ENCODE peak calls at places on chromosomes 3 and 15, in ten cellular contexts. V is glutamatergic neuron, X is transverse colon, E is RWPE2, J is Caco-2, R is GM20000, G is osteocyte, T is foreskin fibroblast, Z is pancreas, U is HFFc6. L is an unnamed sample.

GRCh38 chr15:78437107-78437761 is 782 bp upstream of the IREB2 start:
- DNase-seq in R (no peak), E (no peak), T (no peak), X (no peak), Z (no peak), U (no peak), G (no peak), J (no peak), V (no peak), L (peak; percentile 51)

GRCh38 chr15:47733085-47733484 is 15.8 kb downstream of the SEMA6D start:
- DNase-seq in U (no peak), R (no peak), T (no peak), J (no peak), Z (no peak), G (no peak), E (no peak), X (peak; percentile 40), V (no peak), L (no peak)

GRCh38 chr15:67120839-67121540 is 55.6 kb downstream of the SMAD3 start:
- DNase-seq in Z (peak; percentile 84), U (peak; percentile 72), J (no peak), V (no peak), E (peak; percentile 94), R (peak; percentile 75), X (peak; percentile 91), T (peak; percentile 93), G (peak; percentile 92), L (peak; percentile 81)

GRCh38 chr3:152656207-152657001 is 178.5 kb upstream of the P2RY1 start:
- DNase-seq in T (no peak), E (no peak), X (no peak), G (no peak), Z (no peak), R (no peak), J (no peak), U (no peak), V (no peak), L (no peak)

GRCh38 chr15:81174759-81175327 is 21.8 kb upstream of the IL16 start:
- DNase-seq in X (no peak), J (no peak), Z (no peak), G (no peak), E (no peak), R (no peak), V (no peak), T (no peak), U (no peak), L (no peak)

GRCh38 chr15:77336006-77336405 is 83.9 kb downstream of the PEAK1 start:
- DNase-seq in T (no peak), U (no peak), E (no peak), G (no peak), J (no peak), R (no peak), Z (no peak), V (no peak), X (no peak), L (no peak)

GRCh38 chr3:129116482-129116946 is 5.1 kb downstream of the RAB43 start:
- DNase-seq in E (no peak), J (no peak), T (no peak), U (no peak), X (no peak), R (no peak), Z (no peak), V (no peak), G (no peak), L (no peak)

GRCh38 chr15:88686166-88686565 is 47.4 kb downstream of the ISG20 start:
- DNase-seq in R (no peak), X (no peak), J (no peak), G (no peak), U (no peak), V (no peak), E (no peak), T (no peak), Z (no peak), L (no peak)

GRCh38 chr3:38620236-38620635 is 29.3 kb downstream of the SCN5A start:
- DNase-seq in J (no peak), U (no peak), V (no peak), T (no peak), E (no peak), G (no peak), R (no peak), Z (no peak), X (no peak), L (no peak)

GRCh38 chr3:135895106-135895733 is 70.3 kb upstream of the PPP2R3A start:
- DNase-seq in E (peak; percentile 61), G (no peak), U (peak; percentile 73), J (peak; percentile 73), T (peak; percentile 74), Z (peak; percentile 52), R (peak; percentile 44), X (peak; percentile 70), V (peak; percentile 84), L (peak; percentile 44)

DNA sequence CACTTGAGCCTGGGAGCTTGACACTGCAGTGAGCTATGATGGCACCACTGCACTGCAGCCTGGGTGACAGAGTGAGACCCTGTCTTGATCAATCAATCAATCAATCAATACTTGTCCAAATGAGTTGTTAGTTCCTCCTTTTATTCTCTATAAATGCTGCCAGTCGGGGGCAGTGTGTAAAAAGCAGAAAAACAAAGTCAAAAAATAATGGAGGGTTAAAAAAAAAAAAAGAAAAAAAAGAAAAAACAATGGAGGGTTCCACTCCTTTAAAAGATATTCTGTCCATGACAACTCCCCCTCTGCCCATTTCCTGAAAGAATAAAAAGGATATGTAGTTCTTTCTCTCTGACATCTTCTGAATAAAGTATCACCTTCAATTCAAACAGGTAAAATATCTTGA is 1068.6 kb downstream of the FHIT start:
- DNase-seq in G (no peak), V (no peak), R (no peak), J (no peak), T (no peak), E (no peak), U (no peak), X (no peak), Z (no peak), L (no peak)
- TF ChIP-seq CTCF in G (peak; percentile 19), V (no peak), R (no peak), J (no peak), T (no peak), E (no peak), U (no peak), X (no peak), Z (no peak), L (no peak)

GRCh38 chr15:40336129-40337122 is 4.3 kb downstream of the CCDC9B start:
- DNase-seq in E (no peak), Z (no peak), U (no peak), T (no peak), X (no peak), R (peak; percentile 72), J (no peak), V (peak; percentile 54), G (no peak), L (peak; percentile 71)
- TF ChIP-seq CTCF in E (no peak), Z (no peak), U (peak; percentile 7), T (no peak), X (no peak), R (peak; percentile 67), J (no peak), V (no peak), G (peak; percentile 10), L (peak; percentile 70)

GRCh38 chr3:32239638-32240550 is 1.4 kb downstream of the CMTM8 start:
- DNase-seq in Z (peak; percentile 63), G (peak; percentile 77), U (no peak), J (peak; percentile 67), E (no peak), T (no peak), V (peak; percentile 33), R (peak; percentile 68), X (peak; percentile 18), L (peak; percentile 35)
- TF ChIP-seq CTCF in Z (peak; percentile 27), G (peak; percentile 46), U (peak; percentile 42), J (peak; percentile 56), E (peak; percentile 39), T (no peak), V (peak; percentile 33), R (no peak), X (peak; percentile 33), L (peak; percentile 20)

DNA sequence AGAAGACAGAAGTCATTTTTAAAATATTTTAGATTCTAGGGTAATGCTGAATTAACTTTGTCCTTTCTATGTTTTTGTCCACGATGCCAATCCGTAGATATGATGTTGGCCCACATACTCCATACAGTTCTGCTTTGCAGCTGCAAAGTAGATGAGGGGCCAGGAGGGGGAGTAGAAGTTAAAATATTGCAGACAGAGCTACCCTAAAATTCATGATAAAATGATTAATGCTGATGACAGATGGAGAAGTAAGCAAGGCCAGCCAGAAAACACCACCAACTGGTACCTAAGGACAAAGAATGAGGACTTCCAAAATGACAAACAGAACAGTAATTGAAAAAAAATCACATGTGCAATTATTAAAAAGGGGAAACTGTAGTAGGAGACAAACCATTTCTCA is 756.6 kb upstream of the ARPP21 start:
- DNase-seq in J (peak; percentile 1), G (no peak), T (no peak), X (no peak), V (no peak), E (no peak), R (no peak), U (no peak), Z (no peak), L (no peak)
- TF ChIP-seq CTCF in J (peak; percentile 11), G (peak; percentile 52), T (no peak), X (no peak), V (peak; percentile 53), E (no peak), R (no peak), U (no peak), Z (no peak), L (no peak)

DNA sequence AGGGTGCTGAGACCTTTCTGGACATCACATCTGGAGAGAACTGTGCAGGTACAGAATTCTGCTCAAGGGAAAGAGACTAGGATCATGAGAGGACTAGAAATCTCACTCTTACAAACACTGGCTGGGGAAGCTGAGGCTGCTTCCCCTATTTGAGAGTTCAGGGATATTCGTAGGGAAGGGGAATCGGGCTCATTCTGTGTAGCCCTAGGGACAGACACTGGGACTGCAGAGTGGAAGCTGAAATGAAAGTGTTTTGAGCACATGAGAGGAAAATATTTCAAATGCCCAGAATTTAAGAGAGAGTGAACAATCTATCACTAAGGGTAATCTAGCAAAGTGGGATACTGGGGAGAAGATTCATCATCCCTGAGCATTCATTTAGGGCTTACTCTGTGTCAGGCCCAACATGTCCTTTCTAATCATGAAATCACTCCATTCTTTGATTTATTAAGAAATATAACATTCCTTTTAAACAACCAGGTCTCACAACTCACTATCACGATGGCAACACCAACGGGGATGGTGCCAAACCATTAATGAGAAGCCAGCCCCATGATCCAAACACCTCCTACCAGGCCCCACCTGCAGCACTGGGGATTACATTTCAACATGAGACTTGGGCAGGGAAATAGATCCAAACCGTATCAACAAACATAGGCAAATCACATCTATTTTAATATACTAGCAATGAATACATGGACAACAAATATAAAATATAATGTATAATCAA is 63.0 kb downstream of the CPN2 start:
- DNase-seq in X (no peak), T (no peak), U (no peak), E (no peak), G (no peak), V (no peak), R (no peak), J (no peak), Z (no peak), L (no peak)
- TF ChIP-seq CTCF in X (no peak), T (no peak), U (peak; percentile 6), E (no peak), G (no peak), V (no peak), R (no peak), J (no peak), Z (no peak), L (no peak)

GRCh38 chr3:109346770-109347295 is 9.5 kb upstream of the DPPA4 start:
- DNase-seq in J (no peak), T (no peak), V (no peak), U (no peak), R (no peak), G (no peak), Z (no peak), E (no peak), X (no peak), L (no peak)
- TF ChIP-seq CTCF in J (no peak), T (no peak), V (no peak), U (no peak), R (no peak), G (no peak), Z (no peak), E (no peak), X (no peak), L (no peak)

L was measured in GM10248.